ENCODE peak calls at places on chromosomes 5 and 9, in five cellular contexts. P, W, A, Q and J are unnamed samples.

GRCh38 chr9:131335356-131335755 is 45.8 kb downstream of the PLPP7 start:
- DNase-seq in A (no peak), P (no peak), Q (no peak), W (no peak), J (no peak)

GRCh38 chr9:21018177-21018576 is 13.3 kb downstream of the HACD4 start:
- DNase-seq in W (no peak), A (no peak), P (no peak), Q (no peak), J (no peak)

GRCh38 chr5:136023935-136024645 is 4.7 kb upstream of the TGFBI start:
- DNase-seq in A (no peak), W (no peak), P (no peak), Q (peak; percentile 98), J (peak; percentile 97)

GRCh38 chr5:95730730-95731570 is at the start of gene RHOBTB3:
- DNase-seq in P (peak; percentile 91), Q (peak; percentile 90), W (peak; percentile 93), A (peak; percentile 76), J (peak; percentile 95)

GRCh38 chr5:170732685-170733084 is 50.8 kb upstream of the GABRP start:
- DNase-seq in Q (no peak), W (no peak), P (no peak), A (no peak), J (no peak)

GRCh38 chr5:9971301-9971700 is 278.4 kb downstream of the ATPSCKMT start:
- DNase-seq in W (no peak), A (no peak), Q (no peak), P (no peak), J (no peak)

GRCh38 chr5:77210091-77211012 is at the start of gene PDE8B:
- DNase-seq in W (no peak), A (no peak), P (peak; percentile 81), Q (no peak), J (no peak)

GRCh38 chr9:14358523-14358922 is 44.6 kb upstream of the NFIB start:
- DNase-seq in Q (peak; percentile 39), P (no peak), A (peak; percentile 28), W (no peak), J (no peak)

GRCh38 chr5:55923177-55923872 is 71.4 kb downstream of the IL6ST start:
- DNase-seq in A (peak; percentile 46), P (no peak), Q (no peak), W (no peak), J (no peak)

GRCh38 chr9:15293727-15294405 is 13.2 kb downstream of the TTC39B start:
- DNase-seq in A (no peak), W (no peak), Q (no peak), P (no peak), J (no peak)

GRCh38 chr9:94817291-94818195 is 91.0 kb downstream of the AOPEP start:
- DNase-seq in P (no peak), Q (no peak), W (no peak), A (no peak), J (no peak)

DNA sequence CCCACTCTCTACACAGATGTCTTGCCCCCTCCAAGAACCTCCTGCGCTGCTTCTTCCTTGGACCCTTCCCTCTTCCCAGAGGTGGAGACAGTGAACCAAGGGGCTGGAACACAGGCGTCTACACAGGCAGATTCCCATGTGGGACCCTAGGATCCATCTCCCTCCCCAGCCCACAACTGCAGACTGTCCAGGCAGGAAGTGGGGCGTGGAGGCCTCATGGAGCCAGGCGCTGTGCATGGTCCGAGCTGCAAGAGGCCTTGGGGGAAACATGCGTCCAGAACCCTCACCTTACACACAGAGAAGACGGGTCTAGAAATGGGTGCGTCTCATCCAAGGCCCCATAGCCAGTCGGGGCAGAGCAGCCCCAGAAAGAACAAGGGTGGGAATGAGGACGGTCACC is 117.5 kb downstream of the VAV2 start:
- DNase-seq in P (no peak), Q (no peak), A (no peak), W (no peak), J (no peak)
- H3K9ac ChIP-seq in P (peak overlapping the region; percentile 77), Q (peak overlapping the region; percentile 88), A (peak overlapping the region; percentile 85), W (no peak overlapping the region), J (no peak overlapping the region)

DNA sequence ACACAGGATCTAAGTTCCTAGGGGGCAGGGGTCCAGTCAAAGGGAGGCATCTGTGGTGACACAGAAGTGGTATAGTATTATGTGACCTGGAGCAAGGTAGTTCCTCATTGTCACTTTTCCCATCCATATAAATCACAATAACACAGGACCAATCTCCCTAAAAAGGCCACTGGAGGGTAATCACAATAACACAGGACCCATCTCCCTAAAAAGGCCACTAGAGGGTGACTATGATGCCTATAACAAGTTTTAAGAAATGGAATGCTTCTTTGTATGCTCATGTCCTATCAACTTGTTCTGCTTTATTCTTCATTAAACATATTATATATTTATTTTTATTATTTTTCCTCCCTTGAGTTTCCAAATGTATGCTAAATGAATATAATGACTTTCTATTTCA is 254.6 kb downstream of the ASTN2 start:
- DNase-seq in P (no peak), Q (no peak), W (no peak), A (no peak), J (no peak)
- TF ChIP-seq CTCF in P (no peak), Q (peak; percentile 32), W (no peak), A (no peak), J (no peak)

DNA sequence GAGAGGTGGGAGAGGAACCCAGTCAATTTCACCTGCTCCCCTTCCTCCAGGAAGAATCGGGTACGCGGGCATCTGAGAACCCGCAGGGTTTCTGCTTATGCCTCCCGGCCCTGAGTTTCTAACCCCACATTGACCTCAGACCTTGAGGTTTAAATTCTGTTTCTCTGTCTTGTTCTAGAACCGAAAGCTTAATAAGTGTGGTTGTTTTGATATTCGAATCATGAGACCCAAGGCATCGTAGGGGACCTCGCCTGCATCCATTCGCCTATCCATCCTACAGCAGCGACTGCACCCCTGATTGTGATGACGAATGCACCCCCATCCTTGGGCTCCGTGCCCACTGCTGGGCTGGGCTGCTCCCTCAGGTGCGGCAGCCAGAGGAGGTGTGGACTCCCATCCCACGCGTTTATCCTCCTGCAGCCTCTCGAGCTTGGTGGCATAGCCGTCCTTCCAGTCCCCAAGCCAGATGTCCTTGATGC is 80.8 kb upstream of the IER5L start:
- DNase-seq in Q (no peak), P (no peak), A (no peak), W (no peak), J (no peak)
- H3K9ac ChIP-seq in Q (no peak overlapping the region), P (no peak overlapping the region), A (no peak overlapping the region), W (no peak overlapping the region), J (no peak overlapping the region)

DNA sequence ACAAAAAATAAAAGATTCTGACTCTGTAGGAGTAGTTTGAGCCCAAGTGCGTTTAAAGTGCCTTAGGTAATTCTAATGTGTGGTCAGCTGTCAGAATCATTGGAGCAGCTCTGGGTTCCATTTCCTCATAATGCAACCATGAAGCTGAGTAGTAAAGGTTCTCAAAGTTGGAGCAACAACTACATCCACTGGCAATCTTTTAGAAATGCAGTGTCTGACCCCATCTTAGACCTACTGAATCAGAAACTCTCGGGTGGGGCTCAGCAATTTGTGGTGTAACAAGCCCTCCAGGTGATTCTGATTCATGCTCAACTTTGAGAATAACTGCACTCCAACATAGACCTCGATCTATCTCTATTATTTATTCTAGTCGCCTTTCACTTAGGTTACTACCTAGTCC is 7.6 kb upstream of the ALDH1A1 start:
- DNase-seq in Q (no peak), P (no peak), W (no peak), A (no peak), J (no peak)
- TF ChIP-seq CTCF in Q (no peak), P (no peak), W (no peak), A (no peak), J (no peak)

GRCh38 chr9:38038307-38039089 is 30.5 kb downstream of the SHB start:
- DNase-seq in P (peak; percentile 80), A (no peak), W (no peak), Q (no peak), J (no peak)
- H3K9ac ChIP-seq in P (peak overlapping the region; percentile 66), A (peak overlapping the region; percentile 40), W (no peak overlapping the region), Q (peak overlapping the region; percentile 61), J (no peak overlapping the region)

GRCh38 chr5:93191016-93191415 is 390.0 kb downstream of the NR2F1-AS1 start:
- DNase-seq in Q (peak; percentile 62), P (no peak), A (no peak), W (no peak), J (no peak)

GRCh38 chr5:93192107-93192506 is 388.9 kb downstream of the NR2F1-AS1 start:
- DNase-seq in P (no peak), Q (peak; percentile 98), A (peak; percentile 93), W (no peak), J (peak; percentile 87)

GRCh38 chr5:93191426-93191825 is 389.6 kb downstream of the NR2F1-AS1 start:
- DNase-seq in A (peak; percentile 53), W (no peak), Q (peak; percentile 47), P (no peak), J (peak; percentile 32)

GRCh38 chr5:93193756-93194155 is 387.3 kb downstream of the NR2F1-AS1 start:
- DNase-seq in W (no peak), P (no peak), Q (peak; percentile 44), A (peak; percentile 8), J (peak; percentile 69)

DNA sequence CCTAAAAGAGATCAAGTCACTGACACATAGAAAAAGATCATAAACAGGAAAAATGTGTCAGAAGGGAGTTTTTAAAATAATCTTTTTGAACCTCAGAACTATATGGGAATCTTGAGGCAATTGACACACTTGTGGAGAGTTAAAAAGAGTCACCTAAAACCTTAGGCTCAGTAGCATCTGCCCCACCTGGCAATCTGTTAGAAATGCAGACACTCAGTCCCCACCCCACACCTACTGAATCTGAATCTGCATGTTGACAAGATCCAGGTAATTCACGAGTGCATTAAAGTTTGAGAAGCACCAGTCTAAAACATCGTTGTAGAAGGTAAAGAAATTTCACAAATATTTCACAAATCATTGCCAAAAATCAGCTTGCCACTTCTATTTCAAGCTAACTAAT is 388.3 kb downstream of the NR2F1-AS1 start:
- DNase-seq in P (no peak), Q (no peak), A (peak; percentile 23), W (no peak), J (no peak)
- TF ChIP-seq CTCF in P (no peak), Q (no peak), A (no peak), W (no peak), J (no peak)